ENCODE peak calls at places on chromosomes 5 and 9, in four cellular contexts. O is omental fat pad, J is WTC11, C is GM13977. T is an unnamed sample.
A peak's percentile ranks its signal among the peaks of the same experiment; 100 is the strongest.

GRCh38 chr9:136485651-136486050 is 2.8 kb upstream of the SEC16A start:
- DNase-seq in O (no peak), J (no peak), C (no peak), T (peak; percentile 44)

GRCh38 chr5:62431735-62432617 is 19.4 kb downstream of the IPO11 start:
- DNase-seq in O (no peak), J (no peak), C (no peak), T (no peak)

GRCh38 chr5:36156124-36156601 is 4.3 kb downstream of the SKP2 start:
- DNase-seq in O (no peak), J (no peak), C (no peak), T (no peak)

GRCh38 chr5:135551593-135552447 is 16.1 kb upstream of the NEUROG1 start:
- DNase-seq in O (peak; percentile 42), J (peak; percentile 79), C (peak; percentile 78), T (peak; percentile 77)

GRCh38 chr5:79756102-79756501 is 66.5 kb downstream of the CMYA5 start:
- DNase-seq in O (no peak), J (no peak), C (no peak), T (no peak)

GRCh38 chr9:121463026-121463827 is 36.4 kb downstream of the GGTA1 start:
- DNase-seq in O (no peak), J (peak; percentile 82), C (peak; percentile 28), T (peak; percentile 47)

GRCh38 chr5:35285011-35285410 is 54.7 kb upstream of the PRLR start:
- DNase-seq in O (no peak), J (no peak), C (no peak), T (no peak)

GRCh38 chr5:143106175-143106574 is 297.3 kb downstream of the NR3C1 start:
- DNase-seq in O (no peak), J (peak; percentile 35), C (no peak), T (no peak)

GRCh38 chr9:112665347-112665746 is 52.6 kb downstream of the INIP start:
- DNase-seq in O (no peak), J (no peak), C (no peak), T (no peak)

GRCh38 chr5:39040875-39041274 is 33.3 kb downstream of the RICTOR start:
- DNase-seq in O (no peak), J (no peak), C (no peak), T (no peak)

GRCh38 chr5:543351-543750 is 19.1 kb upstream of the SLC9A3 start:
- DNase-seq in O (no peak), J (peak; percentile 3), C (no peak), T (no peak)
- TF ChIP-seq CTCF in O (no peak), J (no peak), C (no peak), T (no peak)

GRCh38 chr5:131164931-131165727 is at the start of gene HINT1:
- DNase-seq in O (peak; percentile 82), J (peak; percentile 95), C (peak; percentile 96), T (peak; percentile 87)
- TF ChIP-seq CTCF in O (no peak), J (no peak), C (peak; percentile 56), T (no peak)

GRCh38 chr5:173429489-173430150 is 101.4 kb upstream of the STC2 start:
- DNase-seq in O (no peak), J (no peak), C (no peak), T (no peak)
- TF ChIP-seq CTCF in O (no peak), J (no peak), C (no peak), T (no peak)

DNA sequence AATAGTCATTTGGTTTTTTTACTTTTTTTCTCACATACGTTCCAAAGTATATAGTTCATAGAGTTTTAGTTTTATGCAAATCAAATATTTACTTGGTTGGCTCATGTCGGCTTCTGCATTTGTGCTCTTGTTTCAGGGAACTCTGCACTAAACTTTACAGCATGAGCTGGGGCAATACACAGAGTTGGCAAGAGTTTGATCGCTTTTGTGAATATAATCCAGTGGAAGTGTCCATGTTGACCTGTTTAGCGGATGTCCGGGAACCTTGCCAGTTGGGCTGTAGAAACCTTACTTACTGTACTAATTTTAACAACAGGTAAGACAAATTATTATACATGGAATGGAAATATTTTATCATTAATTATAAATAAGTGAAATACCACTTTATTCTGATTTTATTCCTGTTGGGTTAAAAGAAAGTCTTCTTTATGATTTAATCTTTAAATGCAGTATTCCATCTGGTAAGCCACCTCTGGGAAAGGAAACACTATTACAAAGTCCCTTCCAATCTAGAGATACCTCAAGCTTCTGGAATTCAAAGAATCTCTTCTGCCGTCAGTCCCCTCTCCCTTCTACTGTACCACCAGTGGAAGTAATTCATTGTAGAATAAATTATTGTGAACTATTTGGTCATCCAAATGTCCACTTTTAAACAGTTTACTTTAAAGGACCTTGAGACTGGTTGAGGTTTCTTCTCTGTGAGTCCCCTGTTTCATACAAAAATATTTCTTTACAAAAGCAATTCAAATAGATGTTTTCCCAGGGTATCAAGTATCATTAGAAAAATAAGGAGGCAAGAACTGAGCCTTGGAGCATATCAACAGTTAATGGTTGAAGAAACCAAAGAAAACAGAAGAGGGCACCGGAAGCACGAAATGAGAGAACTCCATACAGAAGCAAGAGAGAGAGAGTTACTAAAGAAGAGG is 45.2 kb upstream of the GLIPR2 start:
- DNase-seq in O (no peak), J (no peak), C (no peak), T (no peak)
- TF ChIP-seq CTCF in O (no peak), J (no peak), C (no peak), T (no peak)